ENCODE peak calls at places on chromosomes 12 and 14, in ten cellular contexts. L, P, O, B, A, M, X, V, Q and H are unnamed samples.

GRCh38 chr12:6315704-6316597 is 5.5 kb downstream of the PLEKHG6 start:
- DNase-seq in Q (no peak), M (no peak), L (no peak), O (no peak), A (no peak), X (no peak), P (no peak), V (no peak), B (no peak), H (no peak)

GRCh38 chr12:50750366-50750765 is 13.5 kb upstream of the ATF1 start:
- DNase-seq in M (no peak), Q (no peak), V (no peak), X (no peak), A (no peak), B (no peak), L (no peak), P (peak; percentile 13), O (peak; percentile 12), H (no peak)

GRCh38 chr12:87930033-87930432 is 99.2 kb downstream of the C12orf50 start:
- DNase-seq in O (no peak), B (no peak), M (no peak), P (no peak), A (no peak), X (no peak), Q (peak; percentile 78), L (peak; percentile 66), V (peak; percentile 63), H (no peak)

GRCh38 chr14:77126461-77126990 is 15.1 kb downstream of the ZDHHC22 start:
- DNase-seq in A (no peak), M (no peak), L (no peak), Q (no peak), O (no peak), V (no peak), X (no peak), B (no peak), P (no peak), H (no peak)

GRCh38 chr12:14629832-14630688 is 62.4 kb upstream of the PLBD1 start:
- DNase-seq in X (peak; percentile 89), P (peak; percentile 79), M (peak; percentile 78), L (peak; percentile 21), V (peak; percentile 76), O (peak; percentile 44), Q (peak; percentile 72), B (no peak), A (peak; percentile 64), H (peak; percentile 58)

GRCh38 chr12:10554971-10555481 is 49.3 kb downstream of the EIF2S3B start:
- DNase-seq in Q (no peak), X (no peak), O (no peak), M (no peak), V (no peak), L (no peak), A (no peak), B (no peak), P (no peak), H (peak; percentile 83)

GRCh38 chr12:53939141-53940108 is 794 bp downstream of the HOXC13 start:
- DNase-seq in O (peak; percentile 24), Q (no peak), L (no peak), A (no peak), X (no peak), B (no peak), P (no peak), M (no peak), V (peak; percentile 26), H (no peak)

GRCh38 chr12:50065726-50066310 is 8.4 kb downstream of the ASIC1 start:
- DNase-seq in A (no peak), V (no peak), M (no peak), Q (no peak), X (no peak), P (no peak), O (no peak), L (no peak), B (no peak), H (no peak)

GRCh38 chr12:63495974-63496373 is 172.3 kb downstream of the DPY19L2 start:
- DNase-seq in M (no peak), L (no peak), Q (no peak), P (peak; percentile 1), B (no peak), O (no peak), A (no peak), V (no peak), X (no peak), H (no peak)

GRCh38 chr12:6443361-6443983 is 1.3 kb upstream of the CD27 start:
- DNase-seq in B (peak; percentile 26), P (no peak), L (no peak), M (peak; percentile 36), Q (no peak), V (no peak), X (peak; percentile 93), A (no peak), O (no peak), H (peak; percentile 80)

GRCh38 chr12:28507055-28507454 is 316.8 kb downstream of the CCDC91 start:
- DNase-seq in P (no peak), Q (peak; percentile 35), L (peak; percentile 18), A (no peak), X (no peak), V (no peak), B (no peak), M (no peak), O (no peak), H (no peak)

GRCh38 chr12:101604132-101604531 is 9.4 kb downstream of the MYBPC1 start:
- DNase-seq in V (no peak), X (no peak), P (peak; percentile 92), Q (no peak), L (no peak), B (no peak), A (no peak), M (no peak), O (peak; percentile 94), H (no peak)

GRCh38 chr14:52049271-52049670 is 19.6 kb downstream of the NID2 start:
- DNase-seq in V (no peak), M (no peak), X (no peak), L (no peak), P (no peak), A (no peak), B (no peak), O (no peak), Q (no peak), H (no peak)

GRCh38 chr12:127712561-127712960 is 554.4 kb upstream of the TMEM132C start:
- DNase-seq in V (no peak), X (no peak), M (no peak), B (no peak), Q (no peak), P (no peak), O (no peak), L (no peak), A (no peak), H (no peak)

GRCh38 chr12:93244514-93245077 is 133.1 kb upstream of the NUDT4 start:
- DNase-seq in Q (no peak), P (no peak), V (no peak), L (no peak), X (no peak), O (no peak), B (no peak), M (no peak), A (no peak), H (no peak)

DNA sequence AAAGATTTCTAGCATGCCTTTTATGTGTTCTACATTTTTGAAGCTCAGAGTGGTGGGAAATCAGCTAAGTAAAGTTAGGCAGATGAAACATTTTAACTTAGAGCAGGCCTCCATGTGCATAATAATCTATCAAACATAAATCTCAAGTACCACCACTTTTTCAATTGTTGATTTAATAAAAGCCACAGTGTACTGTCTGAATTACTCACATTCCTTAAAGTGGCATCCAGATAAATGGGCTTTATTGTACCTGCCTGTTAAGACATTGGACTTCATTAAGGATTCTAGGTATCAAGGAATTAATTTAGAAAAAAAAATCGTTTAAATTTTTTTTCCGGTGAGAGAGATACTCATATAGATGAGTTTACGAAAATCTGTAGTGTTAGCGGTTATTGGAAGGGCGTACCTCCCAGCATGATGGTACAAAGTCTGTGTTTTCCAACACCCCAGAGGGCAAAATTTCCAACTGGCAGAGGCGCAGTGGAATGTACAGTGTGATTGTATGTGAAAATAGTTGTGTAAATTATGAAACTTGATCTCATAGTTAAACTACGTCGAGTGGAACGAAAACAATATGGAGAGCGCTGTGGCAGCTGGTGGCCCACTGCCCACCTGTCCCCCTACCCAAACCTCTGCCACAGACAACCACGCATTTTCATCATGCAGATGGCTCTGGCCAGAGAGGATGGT is 25.0 kb downstream of the ELK3 start:
- DNase-seq in O (peak; percentile 69), X (no peak), V (no peak), A (no peak), M (no peak), L (no peak), Q (no peak), B (no peak), P (no peak), H (no peak)
- H3K4me3 ChIP-seq in O (peak overlapping the region; percentile 19), X (no peak overlapping the region), V (no peak overlapping the region), A (no peak overlapping the region), M (no peak overlapping the region), L (peak overlapping the region; percentile 25), Q (no peak overlapping the region), B (no peak overlapping the region), P (no peak overlapping the region), H (no peak overlapping the region)

GRCh38 chr14:100486025-100486828 is 101.0 kb downstream of the BEGAIN start:
- DNase-seq in P (peak; percentile 20), V (peak; percentile 86), B (peak; percentile 76), A (peak; percentile 52), L (peak; percentile 48), M (no peak), O (peak; percentile 43), X (peak; percentile 88), Q (peak; percentile 80), H (peak; percentile 44)
- H3K4me3 ChIP-seq in P (no peak overlapping the region), V (no peak overlapping the region), B (no peak overlapping the region), A (no peak overlapping the region), L (no peak overlapping the region), M (no peak overlapping the region), O (no peak overlapping the region), X (no peak overlapping the region), Q (no peak overlapping the region), H (no peak overlapping the region)

DNA sequence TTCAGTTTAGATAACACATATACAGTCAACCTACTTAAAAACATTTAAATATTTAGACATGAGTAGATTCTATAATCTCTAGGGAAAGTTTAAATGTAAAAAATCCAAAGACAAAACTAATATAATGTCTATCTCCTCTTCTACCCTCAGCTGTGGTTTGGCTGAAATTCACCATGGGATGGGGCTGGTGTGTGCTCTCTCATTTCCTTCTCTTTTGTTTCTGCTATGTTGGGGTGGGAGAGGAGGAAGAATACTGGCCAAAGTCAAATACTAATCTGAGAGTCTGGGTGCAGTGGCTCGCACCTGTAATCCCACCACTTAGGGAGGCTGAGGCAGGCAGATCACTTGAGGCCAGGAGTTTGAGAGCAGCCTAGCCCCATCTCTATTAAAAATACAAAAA is 1673.9 kb upstream of the SEL1L start:
- DNase-seq in X (no peak), M (no peak), V (no peak), L (no peak), P (no peak), B (no peak), Q (no peak), O (no peak), A (no peak), H (no peak)
- H3K4me3 ChIP-seq in X (no peak overlapping the region), M (no peak overlapping the region), V (no peak overlapping the region), L (no peak overlapping the region), P (no peak overlapping the region), B (no peak overlapping the region), Q (no peak overlapping the region), O (no peak overlapping the region), A (no peak overlapping the region), H (no peak overlapping the region)

DNA sequence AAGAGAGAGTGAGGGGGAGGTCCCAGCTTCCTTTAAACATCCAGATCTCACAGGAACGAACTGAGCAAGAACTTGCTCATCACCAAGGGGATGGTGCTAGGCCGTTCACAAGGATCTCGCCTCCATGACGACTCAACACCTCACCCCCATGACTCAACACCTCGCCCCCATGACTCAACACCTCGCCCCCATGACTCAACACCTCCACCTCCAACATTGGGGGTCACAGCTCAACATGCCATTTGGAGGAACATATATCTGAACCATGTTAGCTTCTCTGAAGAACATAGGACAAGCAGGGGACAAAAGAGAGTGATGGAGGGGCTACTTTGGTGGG is 66.0 kb upstream of the LHX5 start:
- DNase-seq in O (no peak), A (no peak), X (no peak), Q (no peak), P (no peak), B (no peak), L (no peak), M (no peak), V (peak; percentile 32), H (no peak)
- H3K4me3 ChIP-seq in O (no peak overlapping the region), A (no peak overlapping the region), X (no peak overlapping the region), Q (no peak overlapping the region), P (no peak overlapping the region), B (no peak overlapping the region), L (no peak overlapping the region), M (no peak overlapping the region), V (no peak overlapping the region), H (no peak overlapping the region)